ENCODE peak calls at places on chromosomes 13 and 19, in eight cellular contexts. M, B, N, R, Q, V, S and A are unnamed samples.

GRCh38 chr19:48117515-48118330 is 7.1 kb upstream of the PLA2G4C start:
- DNase-seq in S (no peak), Q (no peak), V (no peak), B (no peak), R (no peak), M (no peak), N (no peak), A (no peak)

GRCh38 chr13:76745246-76746200 is 140.7 kb downstream of the KCTD12 start:
- DNase-seq in Q (no peak), R (no peak), M (no peak), S (no peak), N (no peak), V (no peak), B (peak), A (no peak)

GRCh38 chr19:33273881-33274662 is 28.3 kb downstream of the CEBPA start:
- DNase-seq in S (no peak), N (no peak), M (no peak), B (no peak), R (peak), Q (peak), V (peak), A (peak)

GRCh38 chr19:45428385-45429231 is 4.9 kb upstream of the ERCC1 start:
- DNase-seq in Q (no peak), M (no peak), B (no peak), V (peak), R (no peak), S (no peak), N (peak), A (no peak)

GRCh38 chr13:110520431-110521295 is 40.9 kb downstream of the RAB20 start:
- DNase-seq in V (peak), B (no peak), Q (no peak), S (peak), M (peak), R (no peak), N (no peak), A (peak)

GRCh38 chr19:37988758-37989635 is 82.0 kb downstream of the SIPA1L3 start:
- DNase-seq in R (no peak), M (no peak), N (peak), S (no peak), V (no peak), Q (no peak), B (no peak), A (no peak)

GRCh38 chr19:35318679-35319448 is 10.1 kb upstream of the CD22 start:
- DNase-seq in N (no peak), S (no peak), Q (no peak), B (no peak), V (peak), R (no peak), M (no peak), A (peak)

GRCh38 chr19:33063356-33064116 is 1.2 kb downstream of the RHPN2 start:
- DNase-seq in Q (no peak), S (no peak), N (peak), R (no peak), V (no peak), B (no peak), M (no peak), A (no peak)

GRCh38 chr19:35248310-35249145 is at the start of gene LSR:
- DNase-seq in B (no peak), S (peak), R (peak), V (no peak), N (peak), Q (no peak), M (no peak), A (peak)

GRCh38 chr19:13152854-13153626 is 2.8 kb downstream of the IER2 start:
- DNase-seq in N (peak), M (peak), R (peak), B (peak), S (peak), Q (peak), V (peak), A (no peak)

GRCh38 chr19:1935484-1936208 is 5.3 kb upstream of the CSNK1G2 start:
- DNase-seq in V (peak), R (no peak), N (no peak), B (no peak), S (no peak), M (no peak), Q (no peak), A (no peak)

GRCh38 chr19:52566588-52566987 is 3.5 kb upstream of the ZNF701 start:
- DNase-seq in Q (no peak), S (no peak), R (no peak), V (no peak), N (no peak), B (no peak), M (no peak), A (no peak)

GRCh38 chr19:17511724-17512573 is 500 bp downstream of the PGLS start:
- DNase-seq in V (peak), S (no peak), M (peak), R (peak), B (peak), Q (peak), N (peak), A (no peak)

GRCh38 chr13:27712421-27712820 is 79.9 kb upstream of the GSX1 start:
- DNase-seq in S (no peak), Q (no peak), N (no peak), B (peak), M (no peak), V (no peak), R (no peak), A (no peak)